ENCODE peak calls at places on chromosomes 3 and 15, in nine cellular contexts. P, E, K, H, N, B, U, J and Z are unnamed samples.

GRCh38 chr15:31373096-31373865 is 46.6 kb downstream of the KLF13 start:
- DNase-seq in K (no peak), N (no peak), H (no peak), P (no peak), U (no peak), E (no peak), B (no peak), J (no peak), Z (no peak)

GRCh38 chr15:101305820-101306255 is 10.8 kb upstream of the SNRPA1 start:
- DNase-seq in K (no peak), H (no peak), P (no peak), E (no peak), J (no peak), B (no peak), U (no peak), N (no peak), Z (no peak)

GRCh38 chr15:67542462-67543347 is at the start of gene MAP2K5:
- DNase-seq in H (peak; percentile 74), E (peak; percentile 87), U (peak; percentile 88), N (peak; percentile 86), K (peak; percentile 97), J (peak; percentile 65), P (peak; percentile 65), B (peak; percentile 92), Z (peak; percentile 75)

GRCh38 chr3:113912551-113913246 is 35.1 kb upstream of the ZDHHC23 start:
- DNase-seq in P (peak; percentile 83), J (no peak), E (peak; percentile 62), B (no peak), U (peak; percentile 47), H (peak; percentile 24), N (peak; percentile 94), K (no peak), Z (no peak)

GRCh38 chr3:76735153-76735552 is 304.7 kb upstream of the ROBO2 start:
- DNase-seq in J (no peak), B (no peak), P (no peak), N (no peak), E (no peak), H (no peak), U (no peak), K (no peak), Z (no peak)

GRCh38 chr3:68876112-68876713 is 56.1 kb downstream of the TAFA4 start:
- DNase-seq in H (peak; percentile 3), K (no peak), P (peak; percentile 85), J (peak; percentile 22), N (peak; percentile 87), B (no peak), E (peak; percentile 71), U (peak; percentile 27), Z (no peak)

GRCh38 chr15:86062646-86063193 is 17.0 kb upstream of the AGBL1 start:
- DNase-seq in N (no peak), K (no peak), P (no peak), U (no peak), H (no peak), J (no peak), E (no peak), B (no peak), Z (no peak)

GRCh38 chr3:28577941-28578340 is 229.3 kb upstream of the AZI2 start:
- DNase-seq in B (no peak), U (no peak), H (no peak), E (no peak), J (no peak), P (no peak), N (no peak), K (no peak), Z (no peak)

GRCh38 chr15:75836953-75837321 is 6.3 kb upstream of the UBE2Q2 start:
- DNase-seq in U (no peak), J (no peak), K (no peak), N (no peak), B (no peak), H (no peak), P (peak; percentile 90), E (peak; percentile 96), Z (peak; percentile 48)

GRCh38 chr3:87002346-87002745 is 11.4 kb upstream of the VGLL3 start:
- DNase-seq in U (no peak), P (no peak), E (no peak), N (no peak), B (no peak), H (no peak), K (no peak), J (no peak), Z (no peak)

GRCh38 chr3:87001699-87002098 is 10.8 kb upstream of the VGLL3 start:
- DNase-seq in K (no peak), E (no peak), P (no peak), H (no peak), B (no peak), U (no peak), J (no peak), N (no peak), Z (no peak)

DNA sequence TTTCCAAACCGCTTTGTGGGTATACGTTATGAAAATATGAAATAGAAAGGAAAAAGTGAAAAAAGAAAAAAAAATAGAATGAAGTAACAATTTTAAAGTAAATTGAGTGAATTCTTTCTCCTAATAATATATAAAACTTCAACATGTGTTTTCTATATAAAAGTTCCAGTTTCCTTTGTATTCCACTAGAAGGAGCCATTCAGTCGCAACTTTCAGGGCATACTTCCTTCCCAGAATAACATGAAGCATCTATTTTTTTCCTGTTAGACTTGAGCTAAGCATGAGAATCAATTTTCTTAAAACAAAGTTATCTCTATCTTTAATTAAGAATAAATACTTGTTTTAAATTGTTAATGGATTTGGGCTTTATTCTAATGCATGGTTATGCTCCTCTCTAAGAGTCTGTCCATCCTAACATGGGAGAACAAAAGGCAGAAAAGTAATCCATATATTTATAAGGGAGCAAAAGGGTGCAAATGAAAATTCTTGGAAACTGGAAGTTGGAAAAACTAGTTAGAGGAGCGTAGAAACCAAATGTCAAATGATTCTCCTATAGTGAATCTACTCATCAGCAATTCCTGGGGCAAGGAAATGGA is 16.0 kb upstream of the VGLL3 start:
- DNase-seq in H (no peak), P (peak; percentile 75), J (no peak), E (peak; percentile 5), K (no peak), B (no peak), U (no peak), N (peak; percentile 37), Z (no peak)
- TF ChIP-seq CTCF in H (peak; percentile 60), P (peak; percentile 57), J (peak; percentile 61), E (peak; percentile 19), K (no peak), B (no peak), U (no peak), N (peak; percentile 45), Z (no peak)

DNA sequence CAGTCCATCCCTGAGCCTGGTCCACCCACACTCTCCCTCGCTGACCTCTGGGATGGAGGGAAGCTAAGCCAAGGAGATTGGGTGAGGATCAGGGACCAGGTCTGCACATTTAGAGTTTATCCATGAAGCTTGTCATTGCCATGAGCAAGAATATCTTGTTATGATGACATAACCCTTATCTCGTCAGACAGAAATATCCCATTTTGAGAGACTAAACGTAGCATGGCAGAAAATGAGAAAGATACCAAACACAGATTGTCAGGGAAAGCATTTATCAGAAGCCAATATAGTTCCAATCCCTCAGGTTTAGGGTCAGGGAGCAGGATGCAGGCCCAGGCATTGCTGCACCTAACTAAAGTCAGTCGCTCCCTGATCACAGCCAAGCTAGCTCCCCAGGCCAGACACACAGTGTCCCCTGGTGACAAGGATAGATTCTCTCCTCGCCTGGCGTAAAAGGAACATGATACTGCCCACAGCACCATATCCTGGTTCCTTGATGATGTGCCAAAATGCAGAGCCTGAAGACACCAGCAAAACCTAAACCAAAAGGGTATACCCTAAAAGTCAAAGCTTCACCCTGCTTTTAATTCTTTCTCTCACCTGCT is 66.9 kb downstream of the DCLK3 start:
- DNase-seq in H (no peak), N (peak; percentile 21), B (no peak), U (no peak), J (no peak), E (no peak), K (no peak), P (no peak), Z (no peak)
- TF ChIP-seq CTCF in H (peak; percentile 42), N (peak; percentile 80), B (no peak), U (no peak), J (no peak), E (no peak), K (no peak), P (no peak), Z (no peak)

DNA sequence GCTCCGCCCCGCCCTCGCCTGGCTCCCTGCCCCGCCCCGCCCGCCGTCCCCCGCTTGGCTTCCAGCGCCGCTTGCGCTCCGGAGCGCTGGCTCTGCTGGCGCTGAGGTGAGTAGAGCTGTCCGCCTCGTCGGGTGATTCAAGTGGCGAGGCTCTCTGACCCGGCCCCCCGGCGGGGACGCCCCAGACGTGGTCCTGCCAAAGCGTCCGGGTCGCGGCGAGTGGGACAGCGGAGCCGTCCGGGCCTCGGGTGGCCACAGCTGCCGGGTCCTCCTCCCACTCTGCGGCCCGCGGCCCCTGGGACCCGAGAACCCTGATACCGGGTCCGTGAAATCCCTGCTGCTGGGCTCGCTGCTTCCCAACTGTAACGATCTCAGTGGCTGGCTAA is at the start of gene LRRC28:
- DNase-seq in E (no peak), P (no peak), H (no peak), N (no peak), B (no peak), U (no peak), K (peak; percentile 98), J (no peak), Z (no peak)
- TF ChIP-seq CTCF in E (no peak), P (no peak), H (no peak), N (no peak), B (no peak), U (no peak), K (no peak), J (no peak), Z (no peak)

GRCh38 chr15:81380668-81381067 is 6.7 kb upstream of the TMC3 start:
- DNase-seq in B (no peak), H (no peak), J (no peak), N (no peak), K (no peak), E (no peak), P (no peak), U (no peak), Z (no peak)

GRCh38 chr15:81378438-81378837 is 4.4 kb upstream of the TMC3 start:
- DNase-seq in K (no peak), B (no peak), J (no peak), E (no peak), H (no peak), N (no peak), P (no peak), U (no peak), Z (no peak)

GRCh38 chr15:81380203-81380602 is 6.2 kb upstream of the TMC3 start:
- DNase-seq in P (no peak), H (no peak), K (no peak), B (no peak), N (no peak), U (no peak), E (no peak), J (no peak), Z (no peak)

GRCh38 chr15:81379269-81379668 is 5.3 kb upstream of the TMC3 start:
- DNase-seq in U (no peak), N (no peak), E (no peak), P (no peak), K (no peak), J (no peak), H (no peak), B (no peak), Z (no peak)

DNA sequence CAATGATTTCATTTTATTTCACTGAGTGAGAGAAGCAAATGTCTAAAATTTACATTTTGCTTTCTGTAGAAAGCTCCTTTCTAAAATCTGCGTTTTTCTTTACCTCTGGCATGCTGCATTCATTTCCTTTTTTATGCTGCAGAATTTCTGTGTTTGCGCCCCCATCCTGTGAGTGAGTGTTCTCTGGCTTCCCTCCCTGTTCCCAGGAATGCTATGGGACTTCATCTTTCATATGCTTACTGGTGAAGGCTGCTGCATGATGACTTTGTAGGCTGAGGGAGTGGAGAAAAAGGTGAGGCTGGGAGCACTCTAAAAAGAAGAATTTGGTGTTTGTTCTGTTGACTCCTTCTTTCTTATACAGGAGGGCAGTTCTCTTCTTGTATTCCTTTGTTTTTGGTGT is 7.7 kb upstream of the TMC3 start:
- DNase-seq in H (no peak), N (peak; percentile 52), B (no peak), J (no peak), U (no peak), K (no peak), E (no peak), P (no peak), Z (no peak)
- TF ChIP-seq CTCF in H (no peak), N (peak; percentile 28), B (no peak), J (no peak), U (no peak), K (no peak), E (no peak), P (no peak), Z (no peak)